ENCODE peak calls at places on chromosomes 5 and 9, in eight cellular contexts. F is uterus; C is mammary epithelial cell; E is aorta; Z is CD4-positive, CD25-positive, alpha-beta regulatory T cell; Y is GM06990; M is lower lobe of right lung; R is upper lobe of left lung. J is an unnamed sample.

GRCh38 chr5:135263022-135263668 is 135.9 kb downstream of the MACROH2A1 start:
- DNase-seq in R (peak), E (no peak), F (peak), M (no peak), C (no peak), Z (no peak), Y (no peak), J (no peak)

GRCh38 chr9:89175739-89176360 is 2.8 kb downstream of the SHC3 start:
- DNase-seq in Y (no peak), F (no peak), E (no peak), Z (no peak), C (no peak), R (no peak), M (no peak), J (no peak)

GRCh38 chr5:61449756-61450155 is 117.7 kb downstream of the ZSWIM6 start:
- DNase-seq in F (no peak), R (no peak), M (no peak), Y (no peak), E (no peak), C (peak), Z (no peak), J (no peak)

GRCh38 chr9:105447386-105447813 is 434 bp upstream of the FSD1L start:
- DNase-seq in C (no peak), E (no peak), R (no peak), F (no peak), Y (no peak), M (no peak), Z (peak), J (no peak)

GRCh38 chr5:180618830-180619562 is 27.7 kb upstream of the SCGB3A1 start:
- DNase-seq in F (no peak), E (no peak), Z (peak), C (peak), Y (no peak), M (no peak), R (peak), J (peak)

GRCh38 chr5:137761560-137761959 is 7.4 kb upstream of the HNRNPA0 start:
- DNase-seq in R (no peak), M (no peak), C (peak), Z (no peak), E (no peak), Y (no peak), F (no peak), J (no peak)

GRCh38 chr5:172837640-172838039 is 3.6 kb downstream of the ERGIC1 start:
- DNase-seq in E (peak), R (peak), Y (peak), M (peak), F (no peak), C (no peak), Z (peak), J (peak)

GRCh38 chr5:180853522-180853921 is 7.6 kb downstream of the ZFP62 start:
- DNase-seq in Z (no peak), F (no peak), Y (no peak), E (no peak), M (no peak), R (no peak), C (no peak), J (no peak)

GRCh38 chr9:113446323-113446740 is 17.2 kb upstream of the RGS3 start:
- DNase-seq in C (peak), Y (no peak), M (no peak), E (no peak), R (no peak), Z (peak), F (no peak), J (peak)

GRCh38 chr9:121494192-121494591 is 5.5 kb downstream of the GGTA1 start:
- DNase-seq in F (no peak), Z (no peak), R (no peak), E (peak), M (no peak), C (no peak), Y (peak), J (no peak)

GRCh38 chr5:98957307-98957706 is 28.5 kb upstream of the CHD1 start:
- DNase-seq in F (no peak), E (no peak), M (no peak), Y (no peak), R (no peak), C (no peak), Z (no peak), J (no peak)

GRCh38 chr9:134519403-134520070 is 122.1 kb upstream of the COL5A1 start:
- DNase-seq in R (peak), F (no peak), C (no peak), E (peak), Z (no peak), Y (no peak), M (no peak), J (no peak)

GRCh38 chr9:113589890-113590289 is 126.4 kb downstream of the RGS3 start:
- DNase-seq in Y (no peak), E (no peak), R (no peak), Z (peak), F (no peak), C (no peak), M (peak), J (peak)

GRCh38 chr9:89923961-89924504 is 319.2 kb downstream of the GADD45G start:
- DNase-seq in E (no peak), F (no peak), M (no peak), Z (peak), Y (no peak), R (no peak), C (no peak), J (no peak)

GRCh38 chr9:13430717-13431116 is 151.2 kb upstream of the MPDZ start:
- DNase-seq in Z (no peak), M (no peak), E (no peak), Y (no peak), C (no peak), R (no peak), F (no peak), J (no peak)

GRCh38 chr5:172789687-172790495 is 18.9 kb upstream of the DUSP1 start:
- DNase-seq in C (no peak), F (peak), R (peak), Z (no peak), Y (no peak), M (peak), E (no peak), J (no peak)

GRCh38 chr9:37037744-37038640 is 3.9 kb upstream of the PAX5 start:
- DNase-seq in C (no peak), M (no peak), Z (no peak), F (no peak), R (peak), E (peak), Y (peak), J (no peak)

GRCh38 chr9:115063058-115063850 is 54.7 kb downstream of the TNC start:
- DNase-seq in E (no peak), M (no peak), R (no peak), C (peak), Z (no peak), Y (no peak), F (peak), J (no peak)

GRCh38 chr5:160556886-160557285 is 135.2 kb downstream of the PTTG1 start:
- DNase-seq in R (no peak), F (no peak), C (peak), Z (no peak), M (no peak), E (no peak), Y (no peak), J (no peak)

GRCh38 chr5:106094128-106094726 is 1576.5 kb downstream of the EFNA5 start:
- DNase-seq in R (no peak), C (peak), F (no peak), M (no peak), Y (no peak), Z (no peak), E (no peak), J (no peak)

GRCh38 chr5:177542816-177543472 is 11.4 kb downstream of the FAM193B start:
- DNase-seq in F (no peak), E (no peak), Y (no peak), R (no peak), Z (no peak), M (no peak), C (no peak), J (no peak)

GRCh38 chr5:114438471-114438870 is 76.6 kb downstream of the KCNN2 start:
- DNase-seq in Y (no peak), C (no peak), F (no peak), Z (no peak), M (no peak), R (no peak), E (no peak), J (no peak)

GRCh38 chr9:129836342-129837007 is 1.2 kb downstream of the USP20 start:
- DNase-seq in E (no peak), M (no peak), F (no peak), Z (peak), Y (no peak), C (no peak), R (no peak), J (no peak)

DNA sequence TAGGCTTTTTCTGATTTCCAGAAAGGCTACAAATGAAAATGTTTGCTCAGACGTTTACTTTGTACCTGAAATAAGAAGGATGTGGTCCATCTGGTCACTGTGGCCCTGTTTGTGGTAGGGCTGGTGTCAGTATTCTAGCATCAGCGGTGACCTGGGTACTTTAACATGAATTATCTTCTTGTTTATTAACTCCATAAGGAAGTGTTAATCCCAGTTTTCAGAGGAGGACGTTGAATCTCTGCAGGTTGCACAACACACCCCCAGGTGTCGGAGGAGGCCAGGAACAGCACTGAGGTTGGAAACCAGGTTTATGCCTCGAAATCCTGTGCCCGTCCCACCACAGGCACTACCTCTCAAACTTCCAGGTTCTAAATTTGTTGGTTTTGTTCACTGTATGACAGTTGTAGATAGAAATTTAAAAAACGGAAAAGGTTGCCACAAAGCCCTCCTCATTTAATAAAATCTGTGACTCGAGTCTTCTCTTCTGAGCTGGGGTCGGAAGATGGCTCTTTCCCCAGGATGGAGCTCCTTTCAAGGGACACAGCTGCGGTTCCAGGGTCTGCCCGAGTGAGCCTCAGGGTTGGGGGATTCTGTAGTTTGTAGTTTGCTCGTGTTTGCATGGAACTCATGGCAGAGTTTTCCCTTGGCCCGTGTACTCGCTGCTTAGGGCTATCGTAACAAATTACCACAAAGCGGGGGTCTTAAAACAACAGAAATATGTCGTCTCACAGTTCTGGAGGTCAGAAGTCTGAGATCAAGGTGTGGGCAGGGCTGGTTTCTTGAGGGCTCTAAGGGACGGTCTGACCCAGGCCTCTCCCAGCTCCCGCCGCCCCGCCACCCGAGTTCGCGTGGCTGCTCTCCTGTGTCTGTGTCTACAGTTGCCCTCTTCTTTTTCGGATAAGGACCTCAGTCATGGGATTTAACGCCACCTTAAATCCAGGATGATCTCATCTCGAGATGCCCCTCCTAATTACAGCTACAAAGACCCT is 13.7 kb upstream of the LPCAT1 start:
- DNase-seq in C (no peak), Z (no peak), R (no peak), E (peak), M (no peak), Y (no peak), F (peak), J (no peak)
- H3K4me3 ChIP-seq in C (no peak), Z (peak), R (peak), E (no peak), M (peak), Y (no peak), F (peak), J (peak)

GRCh38 chr9:91905958-91906585 is 44.0 kb downstream of the ROR2 start:
- DNase-seq in C (no peak), F (no peak), R (peak), Y (no peak), E (no peak), Z (peak), M (peak), J (peak)
- H3K4me3 ChIP-seq in C (no peak), F (no peak), R (peak), Y (no peak), E (no peak), Z (peak), M (peak), J (peak)

GRCh38 chr9:72149231-72149975 is at the start of gene GDA:
- DNase-seq in C (peak), M (no peak), Y (peak), E (no peak), F (no peak), R (peak), Z (no peak), J (no peak)
- H3K4me3 ChIP-seq in C (peak), M (peak), Y (no peak), E (no peak), F (no peak), R (peak), Z (no peak), J (no peak)

DNA sequence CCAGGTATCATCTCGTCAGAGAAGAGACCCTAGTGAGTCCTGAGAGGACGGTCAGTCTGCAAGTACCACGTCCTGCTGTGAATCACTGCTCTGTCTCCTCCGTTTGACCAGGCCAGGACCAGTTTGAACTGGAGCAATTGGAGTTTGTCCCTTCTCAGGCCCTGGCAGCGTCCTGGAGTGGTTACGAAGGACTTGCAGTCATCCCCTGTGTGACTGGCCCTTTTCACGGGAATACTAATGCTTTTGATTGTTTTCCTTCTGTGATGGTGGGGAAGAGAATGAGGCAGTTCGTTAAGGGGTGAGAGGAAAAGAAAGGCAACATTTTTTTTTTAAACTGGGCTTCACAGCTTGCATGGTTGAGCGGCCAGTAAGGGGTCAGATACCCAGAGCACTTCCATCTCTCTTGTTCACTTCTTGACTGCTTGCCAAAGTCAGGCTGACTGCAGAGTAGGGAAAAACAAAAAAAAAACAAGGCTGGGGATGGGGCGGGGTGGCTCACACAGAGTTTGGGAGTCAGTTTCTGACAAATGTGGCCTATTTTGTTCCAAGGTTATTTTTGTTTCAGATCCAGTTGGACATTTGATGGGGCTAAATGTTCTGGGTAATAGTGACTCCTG is 153.5 kb upstream of the STK32A start:
- DNase-seq in Z (no peak), E (peak), C (no peak), M (no peak), Y (no peak), F (no peak), R (no peak), J (no peak)
- H3K4me3 ChIP-seq in Z (no peak), E (no peak), C (no peak), M (no peak), Y (no peak), F (no peak), R (no peak), J (no peak)

J was measured in Jurkat, Clone E6-1.